ENCODE peak calls at places on chromosomes 16 and 17, in eight cellular contexts. B is transverse colon, E is GM12878, J is HCT116, Y is HepG2, M is stomach, C is esophagus muscularis mucosa, X is GM12892. L is an unnamed sample.

GRCh38 chr16:74186589-74186988 is 110.0 kb upstream of the PSMD7 start:
- DNase-seq in B (no peak), E (no peak), J (no peak), Y (no peak), M (no peak), C (no peak), X (no peak), L (no peak)

GRCh38 chr17:32593003-32593402 is 106.2 kb downstream of the CDK5R1 start:
- DNase-seq in B (no peak), E (no peak), J (no peak), Y (no peak), M (no peak), C (no peak), X (no peak), L (no peak)

GRCh38 chr16:5216681-5217080 is 119.1 kb upstream of the EEF2KMT start:
- DNase-seq in B (no peak), E (no peak), J (no peak), Y (no peak), M (no peak), C (no peak), X (no peak), L (peak)

GRCh38 chr17:54876656-54877195 is 23.9 kb upstream of the TOM1L1 start:
- DNase-seq in B (no peak), E (no peak), J (no peak), Y (no peak), M (no peak), C (no peak), X (no peak), L (no peak)

GRCh38 chr17:7562208-7562605 is 488 bp downstream of the SENP3 start:
- DNase-seq in B (no peak), E (no peak), J (no peak), Y (no peak), M (no peak), C (no peak), X (no peak), L (no peak)

GRCh38 chr16:77157773-77158172 is 33.2 kb upstream of the MON1B start:
- DNase-seq in B (no peak), E (no peak), J (no peak), Y (no peak), M (no peak), C (no peak), X (no peak), L (no peak)

GRCh38 chr17:80970044-80970761 is 21.4 kb upstream of the CHMP6 start:
- DNase-seq in B (peak), E (no peak), J (no peak), Y (no peak), M (peak), C (no peak), X (peak), L (peak)

GRCh38 chr16:57604177-57604576 is 24.3 kb upstream of the ADGRG1 start:
- DNase-seq in B (no peak), E (no peak), J (no peak), Y (no peak), M (no peak), C (no peak), X (no peak), L (peak)

GRCh38 chr16:86059253-86060171 is 160.6 kb downstream of the IRF8 start:
- DNase-seq in B (no peak), E (no peak), J (no peak), Y (no peak), M (no peak), C (no peak), X (no peak), L (peak)

GRCh38 chr17:11391134-11391533 is 150.1 kb downstream of the SHISA6 start:
- DNase-seq in B (peak), E (no peak), J (no peak), Y (peak), M (no peak), C (no peak), X (no peak), L (no peak)

GRCh38 chr16:88964636-88965035 is 12.4 kb downstream of the CBFA2T3 start:
- DNase-seq in B (no peak), E (no peak), J (no peak), Y (no peak), M (no peak), C (no peak), X (no peak), L (no peak)

GRCh38 chr17:53792997-53793396 is 29.7 kb upstream of the KIF2B start:
- DNase-seq in B (no peak), E (no peak), J (no peak), Y (no peak), M (no peak), C (no peak), X (no peak), L (no peak)

GRCh38 chr17:79183221-79184158 is 108.9 kb downstream of the ENGASE start:
- DNase-seq in B (no peak), E (no peak), J (no peak), Y (no peak), M (no peak), C (no peak), X (peak), L (no peak)

GRCh38 chr17:74763565-74764387 is 12.4 kb downstream of the NAT9 start:
- DNase-seq in B (peak), E (no peak), J (no peak), Y (peak), M (no peak), C (no peak), X (no peak), L (no peak)

GRCh38 chr16:88924834-88925539 is 52.0 kb downstream of the CBFA2T3 start:
- DNase-seq in B (no peak), E (no peak), J (peak), Y (peak), M (no peak), C (no peak), X (peak), L (no peak)

GRCh38 chr17:61218438-61218837 is 181.2 kb upstream of the TBX2 start:
- DNase-seq in B (no peak), E (no peak), J (no peak), Y (no peak), M (no peak), C (no peak), X (no peak), L (no peak)

GRCh38 chr17:75518201-75518600 is 1.9 kb downstream of the TSEN54 start:
- DNase-seq in B (peak), E (peak), J (no peak), Y (no peak), M (no peak), C (no peak), X (no peak), L (no peak)

GRCh38 chr17:68511671-68512246 is 471 bp upstream of the PRKAR1A start:
- DNase-seq in B (peak), E (no peak), J (peak), Y (peak), M (peak), C (no peak), X (peak), L (peak)

GRCh38 chr16:383326-384020 is 1.7 kb upstream of the PGAP6 start:
- DNase-seq in B (peak), E (peak), J (peak), Y (no peak), M (peak), C (no peak), X (no peak), L (no peak)

GRCh38 chr16:71722801-71723536 is 1.5 kb downstream of the PHLPP2 start:
- DNase-seq in B (peak), E (no peak), J (peak), Y (peak), M (peak), C (no peak), X (peak), L (peak)

GRCh38 chr17:78120971-78121800 is 7.4 kb downstream of the TMC6 start:
- DNase-seq in B (peak), E (no peak), J (no peak), Y (no peak), M (no peak), C (no peak), X (no peak), L (no peak)

GRCh38 chr16:25434061-25434460 is 176.4 kb upstream of the ZKSCAN2 start:
- DNase-seq in B (no peak), E (no peak), J (no peak), Y (no peak), M (no peak), C (peak), X (no peak), L (no peak)

GRCh38 chr17:40112718-40113109 is 9.1 kb upstream of the MSL1 start:
- DNase-seq in B (no peak), E (no peak), J (no peak), Y (no peak), M (no peak), C (no peak), X (no peak), L (peak)

GRCh38 chr16:54031107-54031760 is 255.4 kb downstream of the IRX3 start:
- DNase-seq in B (no peak), E (no peak), J (no peak), Y (no peak), M (no peak), C (no peak), X (no peak), L (no peak)

GRCh38 chr17:3904486-3904885 is 11.6 kb upstream of the CAMKK1 start:
- DNase-seq in B (no peak), E (no peak), J (no peak), Y (no peak), M (no peak), C (no peak), X (no peak), L (no peak)

GRCh38 chr17:50575581-50576210 is 15.2 kb downstream of the CACNA1G start:
- DNase-seq in B (no peak), E (no peak), J (no peak), Y (no peak), M (no peak), C (no peak), X (no peak), L (no peak)

GRCh38 chr16:88953003-88953690 is 23.9 kb downstream of the CBFA2T3 start:
- DNase-seq in B (no peak), E (no peak), J (no peak), Y (no peak), M (no peak), C (no peak), X (no peak), L (no peak)

GRCh38 chr17:67655478-67656148 is 62.1 kb upstream of the NOL11 start:
- DNase-seq in B (no peak), E (no peak), J (no peak), Y (no peak), M (no peak), C (no peak), X (no peak), L (no peak)

GRCh38 chr17:13787636-13788035 is 185.9 kb upstream of the HS3ST3A1 start:
- DNase-seq in B (no peak), E (no peak), J (no peak), Y (no peak), M (no peak), C (no peak), X (no peak), L (no peak)

GRCh38 chr16:50692999-50693781 is at the start of gene NOD2:
- DNase-seq in B (no peak), E (no peak), J (no peak), Y (no peak), M (peak), C (no peak), X (peak), L (no peak)

GRCh38 chr16:71727545-71728324 is 3.2 kb upstream of the PHLPP2 start:
- DNase-seq in B (no peak), E (no peak), J (no peak), Y (no peak), M (no peak), C (no peak), X (no peak), L (no peak)

GRCh38 chr17:44354582-44355309 is 8.9 kb downstream of the FAM171A2 start:
- DNase-seq in B (peak), E (no peak), J (no peak), Y (no peak), M (no peak), C (no peak), X (no peak), L (no peak)

GRCh38 chr16:27452569-27453475 is 50.8 kb downstream of the IL21R start:
- DNase-seq in B (no peak), E (peak), J (no peak), Y (no peak), M (no peak), C (no peak), X (no peak), L (no peak)

GRCh38 chr17:50477976-50478375 is 684 bp upstream of the RSAD1 start:
- DNase-seq in B (no peak), E (no peak), J (no peak), Y (no peak), M (no peak), C (no peak), X (no peak), L (no peak)

GRCh38 chr16:15775663-15776304 is 81.0 kb downstream of the MYH11 start:
- DNase-seq in B (no peak), E (no peak), J (no peak), Y (no peak), M (no peak), C (no peak), X (no peak), L (peak)

GRCh38 chr17:62062313-62062712 is 2.8 kb downstream of the MED13 start:
- DNase-seq in B (no peak), E (no peak), J (no peak), Y (no peak), M (no peak), C (no peak), X (no peak), L (no peak)

GRCh38 chr17:73924488-73925186 is 278.8 kb upstream of the RPL38 start:
- DNase-seq in B (no peak), E (no peak), J (no peak), Y (no peak), M (no peak), C (peak), X (no peak), L (no peak)

GRCh38 chr16:78444-79145 is 570 bp downstream of the MPG start:
- DNase-seq in B (no peak), E (no peak), J (no peak), Y (no peak), M (no peak), C (no peak), X (no peak), L (peak)

GRCh38 chr17:44197980-44198720 is 1.5 kb downstream of the ATXN7L3 start:
- DNase-seq in B (peak), E (no peak), J (peak), Y (no peak), M (no peak), C (no peak), X (peak), L (no peak)

GRCh38 chr16:2042171-2042570 is 5.5 kb downstream of the NTHL1 start:
- DNase-seq in B (no peak), E (no peak), J (no peak), Y (no peak), M (peak), C (no peak), X (no peak), L (no peak)

GRCh38 chr16:2038359-2039285 is 9.0 kb downstream of the NTHL1 start:
- DNase-seq in B (no peak), E (no peak), J (no peak), Y (no peak), M (no peak), C (no peak), X (no peak), L (peak)

GRCh38 chr16:2040031-2040430 is 7.6 kb downstream of the NTHL1 start:
- DNase-seq in B (no peak), E (no peak), J (no peak), Y (no peak), M (no peak), C (no peak), X (no peak), L (no peak)

GRCh38 chr16:2039286-2040030 is 8.2 kb downstream of the NTHL1 start:
- DNase-seq in B (peak), E (no peak), J (no peak), Y (peak), M (peak), C (peak), X (no peak), L (peak)

DNA sequence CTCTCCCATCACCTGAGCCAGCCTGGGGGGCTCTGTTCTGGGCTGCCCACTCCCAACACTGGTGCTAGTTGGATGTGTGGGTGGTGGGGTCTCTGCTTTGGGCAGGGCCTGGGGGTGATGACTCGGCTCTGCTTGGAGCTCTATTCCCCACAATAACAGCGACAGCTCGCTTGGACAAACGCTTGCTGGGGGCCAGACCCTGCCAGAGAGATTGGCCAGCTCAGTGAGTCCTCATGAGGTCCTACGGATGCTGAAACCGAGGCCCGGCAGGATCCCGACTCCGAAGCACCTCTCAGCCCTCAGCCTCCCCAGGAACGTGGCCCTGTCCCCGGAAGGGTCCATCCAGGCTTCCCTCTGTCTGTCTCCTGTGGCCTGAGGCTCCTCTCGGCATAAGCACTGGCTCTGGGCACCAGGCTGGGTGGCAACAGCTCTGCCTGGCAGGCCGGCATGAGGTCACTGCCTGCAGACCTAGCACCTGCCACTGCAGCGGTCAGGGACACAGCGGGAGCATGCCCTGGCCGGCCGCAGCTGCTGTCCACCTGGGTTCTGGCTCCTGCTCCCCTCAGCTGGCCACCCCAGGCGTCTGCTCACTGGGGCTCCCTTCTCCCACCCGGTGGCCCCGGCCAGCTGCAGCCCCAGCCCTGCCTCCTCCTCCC is 7.1 kb downstream of the NTHL1 start:
- DNase-seq in B (no peak), E (no peak), J (no peak), Y (no peak), M (no peak), C (no peak), X (no peak), L (no peak)
- TF ChIP-seq POLR2A in B (no peak), E (no peak), J (no peak), Y (no peak), M (no peak), C (no peak), X (no peak), L (no peak)

DNA sequence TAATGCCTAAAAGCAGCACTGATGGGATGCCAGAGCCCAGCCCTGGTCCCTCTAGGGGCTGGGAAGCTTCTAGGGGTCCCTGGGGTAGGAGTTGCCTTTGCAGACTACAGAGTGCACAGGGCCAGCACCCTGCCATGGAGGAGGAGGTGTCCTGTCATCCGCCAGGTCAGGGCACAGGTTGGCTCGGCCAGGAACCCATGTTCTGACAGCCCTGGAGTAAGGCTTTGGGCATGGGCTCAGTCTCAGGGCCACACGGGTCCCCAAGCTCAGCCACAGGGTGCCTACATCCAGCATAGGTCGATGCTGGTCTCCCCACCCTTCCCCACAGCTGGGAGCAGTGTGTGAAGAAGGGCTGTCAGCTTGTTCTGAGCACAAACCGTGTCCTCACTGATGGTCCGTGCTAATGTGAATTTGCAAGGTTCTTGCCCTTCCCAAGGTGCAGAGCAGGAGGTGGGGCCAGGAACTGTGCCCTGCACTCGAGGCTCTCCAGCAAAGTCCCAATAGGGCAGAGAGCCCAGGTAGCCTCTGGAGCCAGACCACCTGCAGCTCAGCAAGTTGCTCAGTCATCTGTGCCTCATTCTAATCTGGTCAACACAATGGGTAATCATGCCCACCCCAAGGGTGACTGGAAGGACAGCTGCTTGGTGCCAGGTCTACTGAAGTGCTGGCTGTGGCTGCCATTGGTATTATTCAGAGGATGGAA is 72.8 kb downstream of the AMFR start:
- DNase-seq in B (no peak), E (no peak), J (no peak), Y (no peak), M (no peak), C (no peak), X (peak), L (peak)
- TF ChIP-seq POLR2AphosphoS5 in B (no peak), E (no peak), J (no peak), Y (no peak), M (no peak), C (no peak), X (no peak), L (no peak)

DNA sequence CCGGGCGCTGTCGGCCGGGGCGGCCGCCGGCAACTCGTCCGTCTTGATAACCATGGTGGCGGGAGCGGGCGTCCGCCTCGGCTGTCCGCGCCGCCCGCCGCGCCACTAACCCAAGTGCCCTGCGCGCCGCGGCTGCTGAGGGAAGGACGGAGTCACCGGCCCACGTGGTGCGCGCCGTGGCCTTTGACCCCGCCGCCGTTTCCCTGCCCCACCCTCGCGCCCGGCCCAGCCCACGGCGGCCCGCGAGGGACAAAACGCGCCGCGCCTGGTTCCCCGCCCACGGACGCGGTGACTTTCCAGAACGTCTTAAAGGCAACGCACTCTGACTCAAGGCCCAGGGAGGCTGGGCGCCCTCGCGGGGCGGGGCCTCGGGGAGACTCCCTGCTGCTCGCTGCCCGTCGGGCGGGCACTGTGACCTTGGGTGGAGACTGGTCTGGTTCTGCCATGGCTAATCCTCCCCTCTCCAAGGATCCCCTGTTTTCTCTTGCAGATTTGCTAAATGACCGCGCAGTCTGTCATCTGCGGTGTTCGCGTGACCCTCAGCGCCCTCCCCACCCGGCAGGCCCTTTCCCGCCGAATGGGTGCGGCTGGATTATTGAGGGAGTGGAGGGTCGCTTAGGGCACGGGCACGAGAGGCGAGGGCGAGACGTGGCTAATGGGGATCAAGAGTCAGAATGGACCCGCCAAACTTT is at the start of gene CLUH:
- DNase-seq in B (peak), E (peak), J (peak), Y (peak), M (peak), C (peak), X (peak), L (peak)
- TF ChIP-seq POLR2A in B (peak), E (peak), J (peak), Y (peak), M (no peak), C (peak), X (peak), L (peak)

GRCh38 chr17:17506893-17507464 is 10.8 kb upstream of the RASD1 start:
- DNase-seq in B (no peak), E (no peak), J (no peak), Y (no peak), M (peak), C (no peak), X (no peak), L (no peak)

GRCh38 chr17:17505151-17505550 is 9.0 kb upstream of the RASD1 start:
- DNase-seq in B (no peak), E (no peak), J (no peak), Y (no peak), M (no peak), C (no peak), X (no peak), L (no peak)

GRCh38 chr17:17505610-17506171 is 9.5 kb upstream of the RASD1 start:
- DNase-seq in B (no peak), E (no peak), J (no peak), Y (no peak), M (no peak), C (no peak), X (no peak), L (no peak)

GRCh38 chr17:17507465-17508011 is 11.3 kb upstream of the RASD1 start:
- DNase-seq in B (no peak), E (no peak), J (no peak), Y (no peak), M (no peak), C (no peak), X (no peak), L (no peak)

GRCh38 chr17:17506181-17506741 is 10.1 kb upstream of the RASD1 start:
- DNase-seq in B (peak), E (no peak), J (no peak), Y (no peak), M (no peak), C (no peak), X (no peak), L (no peak)
- TF ChIP-seq POLR2AphosphoS5 in B (no peak), E (no peak), J (no peak), Y (no peak), M (no peak), C (no peak), X (no peak), L (no peak)

GRCh38 chr17:41649923-41650519 is 25.6 kb upstream of the KRT17 start:
- DNase-seq in B (no peak), E (no peak), J (no peak), Y (no peak), M (no peak), C (no peak), X (no peak), L (no peak)
- TF ChIP-seq POLR2A in B (no peak), E (no peak), J (no peak), Y (no peak), M (no peak), C (no peak), X (no peak), L (no peak)

GRCh38 chr16:67547423-67548264 is 14.7 kb upstream of the CTCF start:
- DNase-seq in B (peak), E (no peak), J (no peak), Y (no peak), M (no peak), C (peak), X (no peak), L (peak)
- TF ChIP-seq POLR2AphosphoS5 in B (no peak), E (peak), J (no peak), Y (no peak), M (no peak), C (peak), X (peak), L (peak)